ENCODE peak calls at places on chromosomes 7 and 10, in six cellular contexts. H, E, J, O, Y and R are unnamed samples.

GRCh38 chr7:483656-484364 is 35.8 kb downstream of the PDGFA start:
- DNase-seq in H (no peak), E (no peak), J (no peak), O (no peak), Y (no peak), R (no peak)

GRCh38 chr7:104900525-104900924 is 113.5 kb upstream of the KMT2E start:
- DNase-seq in H (no peak), E (no peak), J (no peak), O (no peak), Y (peak; percentile 47), R (no peak)

GRCh38 chr10:8815969-8816368 is 761.5 kb downstream of the GATA3 start:
- DNase-seq in H (no peak), E (no peak), J (no peak), O (no peak), Y (no peak), R (no peak)

GRCh38 chr7:142549007-142549406 is 200.3 kb upstream of the PRSS1 start:
- DNase-seq in H (no peak), E (no peak), J (no peak), O (no peak), Y (no peak), R (no peak)

GRCh38 chr10:89793649-89794254 is 92.4 kb downstream of the KIF20B start:
- DNase-seq in H (no peak), E (peak; percentile 54), J (no peak), O (no peak), Y (peak; percentile 80), R (no peak)

GRCh38 chr7:117097860-117098259 is 144.6 kb downstream of the ST7 start:
- DNase-seq in H (no peak), E (no peak), J (no peak), O (no peak), Y (no peak), R (no peak)

GRCh38 chr10:12513775-12514663 is 164.7 kb downstream of the CAMK1D start:
- DNase-seq in H (no peak), E (no peak), J (no peak), O (no peak), Y (peak; percentile 65), R (no peak)

GRCh38 chr7:105448181-105448580 is 59.5 kb upstream of the SRPK2 start:
- DNase-seq in H (no peak), E (no peak), J (no peak), O (no peak), Y (no peak), R (no peak)

GRCh38 chr10:100985336-100985735 is 2.0 kb downstream of the MRPL43 start:
- DNase-seq in H (no peak), E (no peak), J (no peak), O (no peak), Y (no peak), R (no peak)

GRCh38 chr7:92158660-92159575 is 20.0 kb downstream of the LRRD1 start:
- DNase-seq in H (no peak), E (no peak), J (no peak), O (no peak), Y (no peak), R (no peak)

GRCh38 chr10:60573342-60573741 is 183.7 kb upstream of the ANK3 start:
- DNase-seq in H (no peak), E (no peak), J (no peak), O (no peak), Y (peak; percentile 39), R (no peak)

GRCh38 chr10:132571565-132572544 is 34.3 kb downstream of the INPP5A start:
- DNase-seq in H (no peak), E (no peak), J (peak; percentile 56), O (peak; percentile 34), Y (no peak), R (no peak)

GRCh38 chr10:103693070-103693811 is 162.1 kb downstream of the SH3PXD2A start:
- DNase-seq in H (no peak), E (peak; percentile 33), J (peak; percentile 43), O (no peak), Y (no peak), R (no peak)

GRCh38 chr10:20858292-20859124 is 38.6 kb downstream of the NEBL start:
- DNase-seq in H (no peak), E (no peak), J (no peak), O (no peak), Y (peak; percentile 24), R (peak; percentile 14)

GRCh38 chr7:31775511-31775910 is 88.5 kb downstream of the PPP1R17 start:
- DNase-seq in H (no peak), E (no peak), J (no peak), O (no peak), Y (no peak), R (no peak)

GRCh38 chr7:116188-116981 is 76.0 kb upstream of the FAM20C start:
- DNase-seq in H (no peak), E (no peak), J (no peak), O (no peak), Y (no peak), R (no peak)

GRCh38 chr10:101444058-101444457 is 90.1 kb downstream of the BTRC start:
- DNase-seq in H (no peak), E (no peak), J (no peak), O (no peak), Y (no peak), R (no peak)

GRCh38 chr10:70917635-70918034 is 29.3 kb upstream of the PCBD1 start:
- DNase-seq in H (no peak), E (no peak), J (no peak), O (no peak), Y (no peak), R (no peak)

GRCh38 chr10:111410740-111411139 is 333.9 kb downstream of the ADRA2A start:
- DNase-seq in H (no peak), E (no peak), J (no peak), O (no peak), Y (no peak), R (no peak)

GRCh38 chr7:64266341-64266919 is 38.2 kb downstream of the ZNF679 start:
- DNase-seq in H (no peak), E (no peak), J (no peak), O (no peak), Y (no peak), R (no peak)

GRCh38 chr7:79298145-79298760 is 155.2 kb downstream of the MAGI2 start:
- DNase-seq in H (no peak), E (peak; percentile 46), J (no peak), O (no peak), Y (peak; percentile 21), R (no peak)